ENCODE peak calls at places on chromosomes 6 and 20, in nine cellular contexts. K is sigmoid colon; V is IMR-90; L is adrenal gland; I is foreskin fibroblast; U is brain microvascular endothelial cell; O is small intestine; Q is CD8-positive, alpha-beta memory T cell; Y is gastrocnemius medialis. X is an unnamed sample.

GRCh38 chr6:159044899-159045727 is at the start of gene TAGAP:
- DNase-seq in K (peak; percentile 86), V (peak; percentile 2), L (peak; percentile 75), I (peak; percentile 55), U (peak; percentile 9), O (peak; percentile 70), Q (peak; percentile 94), Y (peak; percentile 43), X (no peak)

GRCh38 chr6:52497652-52498408 is 77.7 kb downstream of the EFHC1 start:
- DNase-seq in K (peak; percentile 82), V (peak; percentile 58), L (no peak), I (peak; percentile 64), U (no peak), O (no peak), Q (no peak), Y (no peak), X (no peak)

GRCh38 chr20:63188159-63188442 is 27.8 kb downstream of the YTHDF1 start:
- DNase-seq in K (no peak), V (no peak), L (no peak), I (no peak), U (no peak), O (no peak), Q (no peak), Y (no peak), X (no peak)

GRCh38 chr6:36343109-36343508 is 6.4 kb upstream of the BNIP5 start:
- DNase-seq in K (peak; percentile 11), V (no peak), L (no peak), I (no peak), U (no peak), O (no peak), Q (no peak), Y (no peak), X (no peak)

GRCh38 chr6:161038229-161039003 is 46.8 kb downstream of the MAP3K4 start:
- DNase-seq in K (peak; percentile 90), V (peak; percentile 96), L (peak; percentile 43), I (peak; percentile 90), U (peak; percentile 87), O (no peak), Q (no peak), Y (no peak), X (no peak)

GRCh38 chr6:111985202-111985731 is 68.6 kb upstream of the CCN6 start:
- DNase-seq in K (no peak), V (peak; percentile 96), L (no peak), I (peak; percentile 94), U (peak; percentile 91), O (no peak), Q (no peak), Y (no peak), X (no peak)

GRCh38 chr20:24207803-24208300 is 219.3 kb upstream of the GGTLC1 start:
- DNase-seq in K (no peak), V (no peak), L (no peak), I (no peak), U (no peak), O (no peak), Q (no peak), Y (no peak), X (no peak)

GRCh38 chr20:7703436-7703835 is 236.8 kb downstream of the HAO1 start:
- DNase-seq in K (no peak), V (no peak), L (no peak), I (no peak), U (no peak), O (no peak), Q (no peak), Y (no peak), X (no peak)

GRCh38 chr20:36070451-36070850 is 84.1 kb upstream of the EPB41L1 start:
- DNase-seq in K (no peak), V (no peak), L (no peak), I (no peak), U (no peak), O (no peak), Q (no peak), Y (no peak), X (no peak)

DNA sequence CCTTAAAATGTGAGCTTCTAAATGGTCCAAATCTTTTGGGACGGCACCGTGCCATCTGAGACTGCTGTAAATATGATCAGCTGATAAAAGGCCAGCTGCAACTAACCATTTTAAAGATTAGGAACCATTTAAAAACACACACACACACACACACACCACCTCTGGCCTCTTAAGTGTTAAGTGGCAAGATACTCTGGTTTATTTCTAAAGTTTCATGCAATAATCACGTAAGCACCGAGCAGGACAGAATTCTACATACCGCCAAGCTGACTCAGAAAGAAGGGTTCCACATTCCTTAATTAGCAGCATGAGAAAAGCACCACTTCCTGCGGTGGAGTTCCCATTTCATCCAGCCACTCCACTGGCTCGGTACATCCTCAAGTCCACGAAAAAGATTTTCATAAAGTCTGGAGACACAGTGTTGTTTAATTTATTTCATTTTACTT is 17.8 kb upstream of the ZNF217 start:
- DNase-seq in K (peak; percentile 76), V (peak; percentile 99), L (no peak), I (peak; percentile 94), U (peak; percentile 95), O (no peak), Q (no peak), Y (no peak), X (peak; percentile 27)
- H3K4me3 ChIP-seq in K (no peak overlapping the region), V (peak overlapping the region; percentile 4), L (no peak overlapping the region), I (no peak overlapping the region), U (no peak overlapping the region), O (no peak overlapping the region), Q (no peak overlapping the region), Y (no peak overlapping the region), X (no peak overlapping the region)

DNA sequence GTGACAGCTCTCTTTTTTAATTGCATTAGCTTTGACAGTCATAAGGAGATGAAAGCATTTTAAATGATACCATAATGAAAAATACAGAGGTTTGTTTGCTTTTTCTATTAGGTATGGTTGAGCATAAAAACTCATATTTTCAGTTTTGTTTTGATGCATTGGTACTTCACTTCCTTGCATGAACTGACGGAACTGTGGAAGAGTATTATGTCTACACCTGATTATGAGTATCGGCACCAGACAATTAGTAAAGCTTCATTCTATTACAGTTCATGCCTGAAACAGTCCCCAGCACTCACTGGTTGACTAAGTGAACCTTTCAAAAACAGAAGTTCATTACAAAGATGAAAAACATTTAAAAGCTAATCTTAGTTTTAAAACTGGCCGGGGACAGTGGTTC is 593.0 kb downstream of the GRIK2 start:
- DNase-seq in K (no peak), V (no peak), L (no peak), I (no peak), U (no peak), O (no peak), Q (no peak), Y (no peak), X (no peak)
- H3K4me3 ChIP-seq in K (no peak overlapping the region), V (no peak overlapping the region), L (no peak overlapping the region), I (no peak overlapping the region), U (no peak overlapping the region), O (no peak overlapping the region), Q (no peak overlapping the region), Y (no peak overlapping the region), X (no peak overlapping the region)

GRCh38 chr6:125922322-125922860 is 34.2 kb upstream of the HINT3 start:
- DNase-seq in K (no peak), V (no peak), L (no peak), I (no peak), U (no peak), O (no peak), Q (no peak), Y (no peak), X (no peak)

GRCh38 chr6:125918230-125918629 is 38.3 kb upstream of the HINT3 start:
- DNase-seq in K (no peak), V (no peak), L (no peak), I (no peak), U (no peak), O (no peak), Q (no peak), Y (no peak), X (no peak)

GRCh38 chr6:125918681-125919566 is 37.6 kb upstream of the HINT3 start:
- DNase-seq in K (peak; percentile 67), V (peak; percentile 90), L (peak; percentile 67), I (peak; percentile 73), U (peak; percentile 85), O (peak; percentile 88), Q (peak; percentile 54), Y (peak; percentile 43), X (no peak)

GRCh38 chr6:125923371-125923877 is 33.1 kb upstream of the HINT3 start:
- DNase-seq in K (no peak), V (no peak), L (peak; percentile 31), I (no peak), U (no peak), O (no peak), Q (no peak), Y (no peak), X (no peak)

DNA sequence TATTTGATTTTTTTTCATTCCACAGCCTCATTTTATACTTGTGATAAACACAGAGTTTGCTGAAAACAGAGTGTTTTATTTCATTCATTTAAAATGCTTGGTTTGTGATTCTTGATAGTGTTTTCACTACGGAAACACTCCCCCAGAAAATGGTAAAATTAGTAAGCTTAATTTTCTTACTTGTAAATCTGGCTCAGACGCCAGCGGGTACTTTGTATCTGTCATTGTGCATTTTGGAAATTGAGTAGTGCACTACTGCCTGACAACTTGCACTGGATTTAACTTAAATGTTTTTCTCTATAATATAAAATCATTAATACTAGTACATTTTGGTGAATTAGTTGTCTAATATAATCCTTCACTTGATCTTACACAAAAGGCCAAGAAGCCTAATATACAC is 37.0 kb upstream of the HINT3 start:
- DNase-seq in K (no peak), V (no peak), L (no peak), I (no peak), U (no peak), O (no peak), Q (no peak), Y (no peak), X (no peak)
- H3K4me3 ChIP-seq in K (no peak overlapping the region), V (no peak overlapping the region), L (no peak overlapping the region), I (peak overlapping the region; percentile 21), U (no peak overlapping the region), O (peak overlapping the region; percentile 46), Q (no peak overlapping the region), Y (no peak overlapping the region), X (no peak overlapping the region)

GRCh38 chr6:47114460-47114859 is 72.3 kb upstream of the ADGRF1 start:
- DNase-seq in K (no peak), V (no peak), L (no peak), I (no peak), U (no peak), O (no peak), Q (no peak), Y (no peak), X (no peak)

GRCh38 chr6:47117314-47117713 is 75.2 kb upstream of the ADGRF1 start:
- DNase-seq in K (no peak), V (no peak), L (no peak), I (no peak), U (no peak), O (peak; percentile 85), Q (no peak), Y (no peak), X (no peak)

GRCh38 chr6:47112311-47112710 is 70.2 kb upstream of the ADGRF1 start:
- DNase-seq in K (no peak), V (no peak), L (no peak), I (no peak), U (no peak), O (no peak), Q (no peak), Y (no peak), X (no peak)

GRCh38 chr6:47116086-47116485 is 74.0 kb upstream of the ADGRF1 start:
- DNase-seq in K (no peak), V (no peak), L (no peak), I (no peak), U (no peak), O (no peak), Q (no peak), Y (no peak), X (no peak)

DNA sequence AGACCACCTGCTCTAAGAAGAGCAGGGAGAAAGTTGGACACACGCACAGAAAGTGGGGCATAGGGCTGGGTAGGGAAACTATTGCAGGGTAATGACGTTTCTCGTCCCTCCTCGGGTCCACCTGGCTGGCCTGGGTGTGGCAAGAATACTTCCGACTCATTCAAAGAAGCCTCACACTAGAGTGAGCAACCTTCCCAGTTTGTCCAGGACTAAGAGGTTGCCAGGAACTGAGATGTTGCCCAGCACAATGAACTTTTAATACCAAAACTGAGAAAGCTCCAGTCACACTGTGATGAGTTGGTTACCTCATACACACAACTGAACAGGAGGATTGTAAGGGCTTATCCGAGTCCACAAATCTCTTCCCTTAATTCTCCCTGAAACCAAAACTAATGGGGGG is 74.5 kb upstream of the ADGRF1 start:
- DNase-seq in K (no peak), V (no peak), L (no peak), I (no peak), U (no peak), O (peak; percentile 90), Q (no peak), Y (no peak), X (no peak)
- H3K4me3 ChIP-seq in K (no peak overlapping the region), V (no peak overlapping the region), L (no peak overlapping the region), I (no peak overlapping the region), U (no peak overlapping the region), O (no peak overlapping the region), Q (no peak overlapping the region), Y (no peak overlapping the region), X (no peak overlapping the region)

X was measured in BE2C.